ENCODE peak calls at places on chromosome 16, in seven cellular contexts. R, N, B, P, O, E and I are unnamed samples.

GRCh38 chr16:89921699-89922476 is 1.3 kb upstream of the TUBB3 start:
- DNase-seq in R (peak; percentile 97), N (peak; percentile 96), B (peak; percentile 71), P (peak; percentile 77), O (peak; percentile 41), E (no peak), I (no peak)

GRCh38 chr16:85202631-85203461 is 90.6 kb upstream of the CIBAR2 start:
- DNase-seq in R (peak; percentile 95), N (peak; percentile 87), B (peak; percentile 63), P (peak; percentile 92), O (no peak), E (no peak), I (no peak)

GRCh38 chr16:53809088-53809951 is 105.4 kb downstream of the FTO start:
- DNase-seq in R (peak; percentile 74), N (no peak), B (no peak), P (no peak), O (no peak), E (no peak), I (no peak)

GRCh38 chr16:67013238-67013822 is 15.6 kb upstream of the CBFB start:
- DNase-seq in R (no peak), N (no peak), B (no peak), P (no peak), O (no peak), E (no peak), I (no peak)

GRCh38 chr16:11585460-11586374 is 1.0 kb downstream of the LITAF start:
- DNase-seq in R (peak; percentile 43), N (peak; percentile 60), B (no peak), P (peak; percentile 53), O (no peak), E (no peak), I (no peak)

GRCh38 chr16:5845046-5845445 is 747.5 kb upstream of the EEF2KMT start:
- DNase-seq in R (no peak), N (no peak), B (no peak), P (no peak), O (no peak), E (no peak), I (no peak)

GRCh38 chr16:11232852-11233726 is 22.9 kb downstream of the SOCS1 start:
- DNase-seq in R (no peak), N (peak; percentile 67), B (no peak), P (peak; percentile 66), O (no peak), E (peak; percentile 90), I (peak; percentile 69)

GRCh38 chr16:53768593-53768992 is 64.6 kb downstream of the FTO start:
- DNase-seq in R (peak; percentile 94), N (no peak), B (no peak), P (no peak), O (no peak), E (no peak), I (no peak)